ENCODE peak calls at places on chromosomes 12 and 14, in five cellular contexts. One of them, this sample, is unnamed.

GRCh38 chr14:99176156-99176945 is 95.6 kb downstream of the BCL11B start:
- DNase-seq in GM20000: no peak
- DNase-seq in GM10248: no peak
- DNase-seq in AG09319: no peak
- DNase-seq in upper lobe of right lung: no peak
- DNase-seq in this sample: no peak

GRCh38 chr14:75643985-75644384 is 16.7 kb downstream of the ERG28 start:
- DNase-seq in upper lobe of right lung: no peak
- DNase-seq in GM20000: no peak
- DNase-seq in GM10248: no peak
- DNase-seq in AG09319: no peak
- DNase-seq in this sample: no peak

GRCh38 chr14:102900631-102901571 is 21.6 kb upstream of the AMN start:
- DNase-seq in GM10248: peak
- DNase-seq in AG09319: no peak
- DNase-seq in upper lobe of right lung: peak
- DNase-seq in GM20000: peak
- DNase-seq in this sample: no peak

GRCh38 chr12:67692966-67693365 is 44.4 kb downstream of the DYRK2 start:
- DNase-seq in upper lobe of right lung: no peak
- DNase-seq in GM20000: no peak
- DNase-seq in GM10248: no peak
- DNase-seq in AG09319: no peak
- DNase-seq in this sample: no peak

GRCh38 chr12:42564540-42564939 is 25.0 kb downstream of the PRICKLE1 start:
- DNase-seq in GM20000: no peak
- DNase-seq in GM10248: no peak
- DNase-seq in AG09319: no peak
- DNase-seq in upper lobe of right lung: no peak
- DNase-seq in this sample: no peak

GRCh38 chr12:3088251-3088650 is 11.1 kb downstream of the TSPAN9 start:
- DNase-seq in AG09319: no peak
- DNase-seq in GM10248: no peak
- DNase-seq in GM20000: no peak
- DNase-seq in upper lobe of right lung: no peak
- DNase-seq in this sample: no peak

GRCh38 chr12:76706761-76707160 is 57.2 kb upstream of the ZDHHC17 start:
- DNase-seq in GM20000: no peak
- DNase-seq in upper lobe of right lung: no peak
- DNase-seq in GM10248: no peak
- DNase-seq in AG09319: no peak
- DNase-seq in this sample: no peak

GRCh38 chr14:65369560-65369959 is 43.0 kb upstream of the FUT8 start:
- DNase-seq in upper lobe of right lung: no peak
- DNase-seq in GM20000: no peak
- DNase-seq in AG09319: no peak
- DNase-seq in GM10248: no peak
- DNase-seq in this sample: no peak

GRCh38 chr14:53249059-53249458 is 95.9 kb upstream of the DDHD1 start:
- DNase-seq in upper lobe of right lung: no peak
- DNase-seq in GM20000: no peak
- DNase-seq in GM10248: no peak
- DNase-seq in AG09319: no peak
- DNase-seq in this sample: no peak

GRCh38 chr12:1738480-1738879 is 47.6 kb downstream of the ADIPOR2 start:
- DNase-seq in upper lobe of right lung: no peak
- DNase-seq in AG09319: no peak
- DNase-seq in GM10248: no peak
- DNase-seq in GM20000: no peak
- DNase-seq in this sample: no peak

GRCh38 chr14:94066089-94066676 is 14.8 kb downstream of the DDX24 start:
- DNase-seq in GM20000: no peak
- DNase-seq in AG09319: no peak
- DNase-seq in upper lobe of right lung: no peak
- DNase-seq in GM10248: no peak
- DNase-seq in this sample: no peak
- TF ChIP-seq CTCF in GM20000: no peak
- TF ChIP-seq CTCF in AG09319: no peak
- TF ChIP-seq CTCF in upper lobe of right lung: no peak
- TF ChIP-seq CTCF in GM10248: no peak
- TF ChIP-seq CTCF in this sample: no peak

GRCh38 chr14:76928301-76928700 is 100.2 kb downstream of the IRF2BPL start:
- DNase-seq in AG09319: no peak
- DNase-seq in GM10248: no peak
- DNase-seq in GM20000: no peak
- DNase-seq in upper lobe of right lung: no peak
- DNase-seq in this sample: no peak

GRCh38 chr14:76926521-76927251 is 100.5 kb downstream of the LRRC74A start:
- DNase-seq in GM20000: peak
- DNase-seq in GM10248: peak
- DNase-seq in AG09319: no peak
- DNase-seq in upper lobe of right lung: no peak
- DNase-seq in this sample: no peak

GRCh38 chr14:76931629-76932402 is 96.7 kb downstream of the IRF2BPL start:
- DNase-seq in GM20000: no peak
- DNase-seq in upper lobe of right lung: no peak
- DNase-seq in GM10248: no peak
- DNase-seq in AG09319: no peak
- DNase-seq in this sample: no peak

GRCh38 chr14:76930549-76930948 is 98.0 kb downstream of the IRF2BPL start:
- DNase-seq in AG09319: no peak
- DNase-seq in upper lobe of right lung: no peak
- DNase-seq in GM20000: no peak
- DNase-seq in GM10248: no peak
- DNase-seq in this sample: no peak

GRCh38 chr14:76929927-76930326 is 98.6 kb downstream of the IRF2BPL start:
- DNase-seq in GM10248: no peak
- DNase-seq in GM20000: peak
- DNase-seq in AG09319: no peak
- DNase-seq in upper lobe of right lung: no peak
- DNase-seq in this sample: no peak
- TF ChIP-seq CTCF in GM10248: no peak
- TF ChIP-seq CTCF in GM20000: no peak
- TF ChIP-seq CTCF in AG09319: no peak
- TF ChIP-seq CTCF in upper lobe of right lung: no peak
- TF ChIP-seq CTCF in this sample: no peak

GRCh38 chr12:118447181-118447580 is 70.8 kb downstream of the SUDS3 start:
- DNase-seq in upper lobe of right lung: no peak
- DNase-seq in GM10248: no peak
- DNase-seq in GM20000: no peak
- DNase-seq in AG09319: no peak
- DNase-seq in this sample: no peak

GRCh38 chr12:118448341-118448740 is 72.0 kb downstream of the SUDS3 start:
- DNase-seq in GM20000: no peak
- DNase-seq in AG09319: no peak
- DNase-seq in upper lobe of right lung: no peak
- DNase-seq in GM10248: no peak
- DNase-seq in this sample: no peak

DNA sequence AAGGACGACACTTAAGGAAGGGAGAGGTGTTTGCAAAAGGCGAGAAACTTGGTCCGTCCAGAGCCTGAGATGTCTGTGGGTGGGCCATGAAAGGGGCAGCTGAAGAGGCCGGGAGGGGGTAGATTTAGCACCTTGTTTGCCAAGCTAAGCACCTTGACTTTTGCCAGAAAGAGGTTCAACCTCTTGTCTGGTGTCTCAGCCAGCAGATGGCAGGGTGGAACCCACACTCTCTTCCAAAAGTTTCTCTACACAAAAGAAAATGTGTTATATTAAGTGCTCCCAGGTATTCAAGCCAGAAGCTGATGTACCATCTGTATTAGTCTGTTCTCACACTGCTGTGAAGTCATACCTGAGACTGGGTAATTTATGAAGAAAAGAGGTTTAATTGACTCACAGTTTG is 69.9 kb downstream of the SUDS3 start:
- DNase-seq in AG09319: no peak
- DNase-seq in GM20000: no peak
- DNase-seq in upper lobe of right lung: no peak
- DNase-seq in GM10248: no peak
- DNase-seq in this sample: no peak
- TF ChIP-seq CTCF in AG09319: no peak
- TF ChIP-seq CTCF in GM20000: no peak
- TF ChIP-seq CTCF in upper lobe of right lung: no peak
- TF ChIP-seq CTCF in GM10248: no peak
- TF ChIP-seq CTCF in this sample: no peak

DNA sequence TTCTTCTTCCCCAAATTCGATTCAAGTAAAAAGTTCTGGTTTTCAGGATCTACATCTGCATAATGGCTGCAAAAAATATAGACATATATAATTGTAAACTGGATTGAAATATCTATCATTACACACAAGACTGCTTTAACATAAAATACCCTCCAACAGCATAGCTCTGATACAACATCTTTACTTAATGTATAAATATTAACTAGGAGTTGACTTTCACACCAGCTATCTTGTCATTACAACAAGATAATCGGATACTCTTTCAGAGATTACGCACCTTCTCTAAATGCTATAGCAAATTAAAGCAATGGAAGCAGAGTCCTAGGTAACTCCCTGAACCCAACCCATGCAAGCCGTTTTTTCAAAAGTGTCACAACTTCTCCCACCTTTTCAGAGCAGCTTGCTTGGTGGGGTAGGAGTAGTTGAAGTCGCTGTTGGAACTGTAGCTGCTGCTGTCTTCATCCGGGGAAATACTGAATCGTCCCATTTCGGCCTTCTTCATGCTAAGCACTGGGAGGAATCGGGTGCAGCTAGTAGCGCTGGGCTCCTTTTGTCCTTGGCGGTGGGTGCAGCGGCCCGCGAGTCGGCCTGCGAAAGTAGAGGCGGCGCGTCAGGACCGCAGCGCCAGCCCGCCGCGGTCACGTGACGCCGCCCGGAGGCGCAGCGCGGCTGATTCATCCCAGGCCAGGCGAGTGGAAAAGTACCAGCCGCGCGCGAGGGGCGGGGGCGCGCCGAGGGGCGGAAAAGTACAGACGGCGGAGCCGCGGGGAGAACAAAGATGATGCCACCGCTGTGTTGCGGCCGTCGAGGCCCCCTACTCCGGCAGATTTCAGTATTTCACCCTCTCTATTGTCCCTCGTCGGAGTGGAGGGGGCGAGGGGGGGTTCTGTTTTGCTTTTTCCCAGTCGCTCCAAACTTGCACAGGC is 1.5 kb downstream of the SLC38A2 start:
- DNase-seq in AG09319: peak
- DNase-seq in GM10248: peak
- DNase-seq in GM20000: peak
- DNase-seq in upper lobe of right lung: peak
- DNase-seq in this sample: peak
- TF ChIP-seq CTCF in AG09319: no peak
- TF ChIP-seq CTCF in GM10248: peak
- TF ChIP-seq CTCF in GM20000: no peak
- TF ChIP-seq CTCF in upper lobe of right lung: no peak
- TF ChIP-seq CTCF in this sample: no peak

DNA sequence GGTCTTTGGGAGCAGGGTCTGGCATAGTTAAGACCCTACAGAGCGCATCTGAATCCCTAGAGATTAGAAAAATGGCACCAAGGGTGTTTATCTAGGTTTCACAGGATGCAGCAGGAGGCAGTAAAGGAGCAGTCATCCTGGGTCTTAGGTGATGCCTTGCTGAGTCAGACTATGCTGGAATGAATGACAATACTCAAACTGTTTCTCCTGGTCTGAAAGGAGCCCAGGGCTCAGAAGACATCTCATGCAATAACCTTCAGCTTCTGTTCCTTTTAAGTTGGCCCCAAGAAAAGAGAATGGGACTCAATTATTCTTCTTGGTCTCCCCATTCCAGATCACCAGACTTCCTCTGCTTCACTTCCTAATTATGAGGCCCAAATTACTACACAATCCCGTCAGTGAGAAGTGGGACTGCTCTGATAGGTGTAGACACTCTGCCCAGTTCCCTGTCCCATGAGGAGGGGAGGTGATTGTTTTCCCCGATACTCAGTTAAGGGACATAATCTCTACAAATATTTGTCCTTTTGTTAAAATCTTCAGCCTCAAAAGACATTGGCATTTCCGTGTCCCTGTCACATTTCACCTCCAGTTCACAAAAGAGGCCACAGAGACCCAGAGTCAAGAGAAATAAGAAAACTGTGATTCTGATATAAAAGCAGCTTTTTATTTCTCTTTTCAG is 14.8 kb upstream of the APOF start:
- DNase-seq in GM10248: no peak
- DNase-seq in AG09319: no peak
- DNase-seq in GM20000: no peak
- DNase-seq in upper lobe of right lung: no peak
- DNase-seq in this sample: peak
- TF ChIP-seq CTCF in GM10248: no peak
- TF ChIP-seq CTCF in AG09319: no peak
- TF ChIP-seq CTCF in GM20000: no peak
- TF ChIP-seq CTCF in upper lobe of right lung: no peak
- TF ChIP-seq CTCF in this sample: no peak

GRCh38 chr12:58931518-58931917 is 11.2 kb upstream of the LRIG3 start:
- DNase-seq in GM20000: no peak
- DNase-seq in GM10248: no peak
- DNase-seq in AG09319: no peak
- DNase-seq in upper lobe of right lung: no peak
- DNase-seq in this sample: no peak
- TF ChIP-seq CTCF in GM20000: peak
- TF ChIP-seq CTCF in GM10248: no peak
- TF ChIP-seq CTCF in AG09319: no peak
- TF ChIP-seq CTCF in upper lobe of right lung: no peak
- TF ChIP-seq CTCF in this sample: no peak

GRCh38 chr12:15220451-15220850 is 766 bp downstream of the RERG start:
- DNase-seq in GM20000: no peak
- DNase-seq in upper lobe of right lung: no peak
- DNase-seq in AG09319: no peak
- DNase-seq in GM10248: no peak
- DNase-seq in this sample: no peak

GRCh38 chr12:15227004-15227679 is 5.9 kb upstream of the RERG start:
- DNase-seq in GM20000: peak
- DNase-seq in GM10248: peak
- DNase-seq in AG09319: peak
- DNase-seq in upper lobe of right lung: no peak
- DNase-seq in this sample: peak

GRCh38 chr12:15225136-15225535 is 3.9 kb upstream of the RERG start:
- DNase-seq in GM20000: no peak
- DNase-seq in AG09319: no peak
- DNase-seq in upper lobe of right lung: no peak
- DNase-seq in GM10248: no peak
- DNase-seq in this sample: no peak

GRCh38 chr12:15216036-15216889 is 5.0 kb downstream of the RERG start:
- DNase-seq in GM20000: no peak
- DNase-seq in AG09319: no peak
- DNase-seq in upper lobe of right lung: no peak
- DNase-seq in GM10248: no peak
- DNase-seq in this sample: no peak

GRCh38 chr12:15220961-15221885 is at the start of gene RERG:
- DNase-seq in AG09319: peak
- DNase-seq in GM20000: peak
- DNase-seq in GM10248: peak
- DNase-seq in upper lobe of right lung: peak
- DNase-seq in this sample: no peak
- TF ChIP-seq CTCF in AG09319: peak
- TF ChIP-seq CTCF in GM20000: peak
- TF ChIP-seq CTCF in GM10248: peak
- TF ChIP-seq CTCF in upper lobe of right lung: peak
- TF ChIP-seq CTCF in this sample: peak

DNA sequence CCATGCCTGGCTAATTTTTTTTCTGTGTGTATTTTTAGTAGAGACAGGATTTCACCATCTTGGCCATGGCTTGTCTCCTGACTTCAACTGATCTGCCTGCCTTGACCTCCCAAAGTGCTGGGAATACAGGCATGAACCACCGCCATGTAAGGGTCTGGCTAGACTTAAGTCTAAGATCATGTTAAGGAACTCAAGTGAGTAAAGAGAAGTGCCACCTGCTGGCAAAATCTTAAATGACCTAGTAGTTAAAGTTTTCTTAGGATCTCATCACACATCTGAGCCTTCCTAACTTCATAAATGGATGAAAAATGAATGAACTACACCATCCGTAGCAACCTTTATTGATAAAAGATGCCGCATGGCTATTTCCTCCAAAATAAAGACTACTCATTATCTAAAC is 1.7 kb upstream of the C12orf56 start:
- DNase-seq in upper lobe of right lung: no peak
- DNase-seq in GM20000: peak
- DNase-seq in GM10248: peak
- DNase-seq in AG09319: no peak
- DNase-seq in this sample: no peak
- TF ChIP-seq CTCF in upper lobe of right lung: peak
- TF ChIP-seq CTCF in GM20000: peak
- TF ChIP-seq CTCF in GM10248: peak
- TF ChIP-seq CTCF in AG09319: peak
- TF ChIP-seq CTCF in this sample: peak

This sample was measured in Caco-2.